ENCODE peak calls at places on chromosomes 16 and 17, in eight cellular contexts. One of them, this sample, is unnamed.

GRCh38 chr17:56985371-56986162 is 7.6 kb downstream of the SCPEP1 start:
- DNase-seq in T-helper 1 cell: no peak
- DNase-seq in psoas muscle: no peak
- DNase-seq in heart left ventricle: no peak
- DNase-seq in GM12864: no peak
- DNase-seq in lower leg skin: no peak
- DNase-seq in prostate gland: no peak
- DNase-seq in stimulated activated CD4-positive, alpha-beta T cell treated with anti-CD3 and anti-CD28 coated beads, Interleukin-15, amount 100 ng/mL, for 1 hour: no peak
- DNase-seq in this sample: no peak

GRCh38 chr17:8117980-8118768 is at the start of gene ALOXE3:
- DNase-seq in T-helper 1 cell: no peak
- DNase-seq in prostate gland: peak; percentile 67
- DNase-seq in lower leg skin: peak; percentile 71
- DNase-seq in GM12864: no peak
- DNase-seq in heart left ventricle: peak; percentile 13
- DNase-seq in stimulated activated CD4-positive, alpha-beta T cell treated with anti-CD3 and anti-CD28 coated beads, Interleukin-15, amount 100 ng/mL, for 1 hour: no peak
- DNase-seq in psoas muscle: no peak
- DNase-seq in this sample: no peak

GRCh38 chr17:1030684-1031557 is 34.0 kb downstream of the TIMM22 start:
- DNase-seq in psoas muscle: peak; percentile 69
- DNase-seq in stimulated activated CD4-positive, alpha-beta T cell treated with anti-CD3 and anti-CD28 coated beads, Interleukin-15, amount 100 ng/mL, for 1 hour: no peak
- DNase-seq in heart left ventricle: no peak
- DNase-seq in lower leg skin: no peak
- DNase-seq in GM12864: no peak
- DNase-seq in T-helper 1 cell: no peak
- DNase-seq in prostate gland: peak; percentile 50
- DNase-seq in this sample: no peak

GRCh38 chr16:56671706-56672105 is 2.1 kb downstream of the MT1H start:
- DNase-seq in psoas muscle: no peak
- DNase-seq in GM12864: no peak
- DNase-seq in lower leg skin: no peak
- DNase-seq in T-helper 1 cell: no peak
- DNase-seq in stimulated activated CD4-positive, alpha-beta T cell treated with anti-CD3 and anti-CD28 coated beads, Interleukin-15, amount 100 ng/mL, for 1 hour: no peak
- DNase-seq in prostate gland: no peak
- DNase-seq in heart left ventricle: no peak
- DNase-seq in this sample: no peak

GRCh38 chr17:74354561-74354960 is 7.1 kb downstream of the BTBD17 start:
- DNase-seq in stimulated activated CD4-positive, alpha-beta T cell treated with anti-CD3 and anti-CD28 coated beads, Interleukin-15, amount 100 ng/mL, for 1 hour: no peak
- DNase-seq in GM12864: no peak
- DNase-seq in heart left ventricle: no peak
- DNase-seq in lower leg skin: no peak
- DNase-seq in psoas muscle: no peak
- DNase-seq in prostate gland: no peak
- DNase-seq in T-helper 1 cell: no peak
- DNase-seq in this sample: no peak

GRCh38 chr16:89860747-89861304 is 12.6 kb upstream of the TCF25 start:
- DNase-seq in GM12864: no peak
- DNase-seq in psoas muscle: peak; percentile 57
- DNase-seq in heart left ventricle: peak; percentile 36
- DNase-seq in T-helper 1 cell: peak; percentile 71
- DNase-seq in stimulated activated CD4-positive, alpha-beta T cell treated with anti-CD3 and anti-CD28 coated beads, Interleukin-15, amount 100 ng/mL, for 1 hour: peak; percentile 71
- DNase-seq in prostate gland: peak; percentile 46
- DNase-seq in lower leg skin: no peak
- DNase-seq in this sample: peak; percentile 69

GRCh38 chr17:7880076-7880868 is 8.3 kb upstream of the CHD3 start:
- DNase-seq in T-helper 1 cell: no peak
- DNase-seq in GM12864: no peak
- DNase-seq in lower leg skin: no peak
- DNase-seq in heart left ventricle: no peak
- DNase-seq in stimulated activated CD4-positive, alpha-beta T cell treated with anti-CD3 and anti-CD28 coated beads, Interleukin-15, amount 100 ng/mL, for 1 hour: no peak
- DNase-seq in prostate gland: no peak
- DNase-seq in psoas muscle: no peak
- DNase-seq in this sample: no peak

GRCh38 chr17:65175952-65176351 is 38.8 kb downstream of the RGS9 start:
- DNase-seq in GM12864: no peak
- DNase-seq in stimulated activated CD4-positive, alpha-beta T cell treated with anti-CD3 and anti-CD28 coated beads, Interleukin-15, amount 100 ng/mL, for 1 hour: no peak
- DNase-seq in lower leg skin: no peak
- DNase-seq in psoas muscle: no peak
- DNase-seq in heart left ventricle: no peak
- DNase-seq in T-helper 1 cell: no peak
- DNase-seq in prostate gland: no peak
- DNase-seq in this sample: no peak

GRCh38 chr17:48048321-48049140 is at the start of gene NFE2L1:
- DNase-seq in stimulated activated CD4-positive, alpha-beta T cell treated with anti-CD3 and anti-CD28 coated beads, Interleukin-15, amount 100 ng/mL, for 1 hour: no peak
- DNase-seq in GM12864: peak; percentile 62
- DNase-seq in T-helper 1 cell: peak; percentile 52
- DNase-seq in lower leg skin: peak; percentile 87
- DNase-seq in prostate gland: peak; percentile 74
- DNase-seq in heart left ventricle: peak; percentile 94
- DNase-seq in psoas muscle: peak; percentile 95
- DNase-seq in this sample: no peak

GRCh38 chr17:51319186-51319585 is 58.8 kb downstream of the UTP18 start:
- DNase-seq in GM12864: no peak
- DNase-seq in stimulated activated CD4-positive, alpha-beta T cell treated with anti-CD3 and anti-CD28 coated beads, Interleukin-15, amount 100 ng/mL, for 1 hour: no peak
- DNase-seq in T-helper 1 cell: no peak
- DNase-seq in heart left ventricle: no peak
- DNase-seq in prostate gland: no peak
- DNase-seq in psoas muscle: no peak
- DNase-seq in lower leg skin: no peak
- DNase-seq in this sample: no peak

GRCh38 chr16:1312459-1312801 is 3.0 kb downstream of the UBE2I start:
- DNase-seq in psoas muscle: no peak
- DNase-seq in stimulated activated CD4-positive, alpha-beta T cell treated with anti-CD3 and anti-CD28 coated beads, Interleukin-15, amount 100 ng/mL, for 1 hour: no peak
- DNase-seq in lower leg skin: no peak
- DNase-seq in prostate gland: no peak
- DNase-seq in T-helper 1 cell: no peak
- DNase-seq in GM12864: no peak
- DNase-seq in heart left ventricle: no peak
- DNase-seq in this sample: no peak

GRCh38 chr17:7632492-7632894 is 2.6 kb downstream of the SHBG start:
- DNase-seq in lower leg skin: no peak
- DNase-seq in prostate gland: no peak
- DNase-seq in heart left ventricle: no peak
- DNase-seq in T-helper 1 cell: peak; percentile 54
- DNase-seq in stimulated activated CD4-positive, alpha-beta T cell treated with anti-CD3 and anti-CD28 coated beads, Interleukin-15, amount 100 ng/mL, for 1 hour: no peak
- DNase-seq in GM12864: no peak
- DNase-seq in psoas muscle: no peak
- DNase-seq in this sample: no peak

GRCh38 chr17:68097161-68097805 is 61.7 kb downstream of the KPNA2 start:
- DNase-seq in stimulated activated CD4-positive, alpha-beta T cell treated with anti-CD3 and anti-CD28 coated beads, Interleukin-15, amount 100 ng/mL, for 1 hour: no peak
- DNase-seq in heart left ventricle: no peak
- DNase-seq in lower leg skin: no peak
- DNase-seq in GM12864: no peak
- DNase-seq in T-helper 1 cell: no peak
- DNase-seq in prostate gland: no peak
- DNase-seq in psoas muscle: no peak
- DNase-seq in this sample: no peak

GRCh38 chr16:27171584-27171983 is 31.7 kb upstream of the KDM8 start:
- DNase-seq in GM12864: no peak
- DNase-seq in T-helper 1 cell: no peak
- DNase-seq in stimulated activated CD4-positive, alpha-beta T cell treated with anti-CD3 and anti-CD28 coated beads, Interleukin-15, amount 100 ng/mL, for 1 hour: no peak
- DNase-seq in lower leg skin: no peak
- DNase-seq in prostate gland: no peak
- DNase-seq in heart left ventricle: no peak
- DNase-seq in psoas muscle: no peak
- DNase-seq in this sample: no peak

GRCh38 chr17:77963441-77963840 is 4.9 kb downstream of the TNRC6C start:
- DNase-seq in lower leg skin: no peak
- DNase-seq in prostate gland: peak; percentile 44
- DNase-seq in T-helper 1 cell: no peak
- DNase-seq in heart left ventricle: peak; percentile 77
- DNase-seq in psoas muscle: no peak
- DNase-seq in stimulated activated CD4-positive, alpha-beta T cell treated with anti-CD3 and anti-CD28 coated beads, Interleukin-15, amount 100 ng/mL, for 1 hour: no peak
- DNase-seq in GM12864: no peak
- DNase-seq in this sample: no peak

GRCh38 chr17:31231852-31232251 is 65.2 kb downstream of the OMG start:
- DNase-seq in psoas muscle: no peak
- DNase-seq in stimulated activated CD4-positive, alpha-beta T cell treated with anti-CD3 and anti-CD28 coated beads, Interleukin-15, amount 100 ng/mL, for 1 hour: no peak
- DNase-seq in heart left ventricle: no peak
- DNase-seq in T-helper 1 cell: no peak
- DNase-seq in GM12864: no peak
- DNase-seq in prostate gland: no peak
- DNase-seq in lower leg skin: no peak
- DNase-seq in this sample: no peak

GRCh38 chr16:84836234-84836647 is 16.5 kb downstream of the CRISPLD2 start:
- DNase-seq in GM12864: no peak
- DNase-seq in T-helper 1 cell: no peak
- DNase-seq in prostate gland: peak; percentile 61
- DNase-seq in lower leg skin: peak; percentile 71
- DNase-seq in psoas muscle: peak; percentile 75
- DNase-seq in stimulated activated CD4-positive, alpha-beta T cell treated with anti-CD3 and anti-CD28 coated beads, Interleukin-15, amount 100 ng/mL, for 1 hour: no peak
- DNase-seq in heart left ventricle: peak; percentile 82
- DNase-seq in this sample: no peak

GRCh38 chr16:11085025-11085485 is 140.7 kb downstream of the CLEC16A start:
- DNase-seq in GM12864: no peak
- DNase-seq in heart left ventricle: no peak
- DNase-seq in T-helper 1 cell: no peak
- DNase-seq in lower leg skin: no peak
- DNase-seq in stimulated activated CD4-positive, alpha-beta T cell treated with anti-CD3 and anti-CD28 coated beads, Interleukin-15, amount 100 ng/mL, for 1 hour: no peak
- DNase-seq in psoas muscle: no peak
- DNase-seq in prostate gland: no peak
- DNase-seq in this sample: no peak